ENCODE peak calls at places on chromosomes 5 and 9, in five cellular contexts. O is AG10803, L is endodermal cell, J is brain microvascular endothelial cell, H is BE2C. A is an unnamed sample.
A peak's percentile ranks its signal among the peaks of the same experiment; 100 is the strongest.

GRCh38 chr9:95874989-95875304 is 544 bp upstream of the ERCC6L2 start:
- DNase-seq in O (peak; percentile 49), L (peak; percentile 63), J (peak; percentile 44), H (peak; percentile 38), A (peak; percentile 39)

GRCh38 chr5:172782169-172783039 is 11.4 kb upstream of the DUSP1 start:
- DNase-seq in O (peak; percentile 47), L (no peak), J (no peak), H (no peak), A (no peak)

GRCh38 chr5:138352071-138352721 is at the start of gene KDM3B:
- DNase-seq in O (peak; percentile 80), L (peak; percentile 98), J (peak; percentile 69), H (peak; percentile 87), A (peak; percentile 95)

GRCh38 chr9:22144226-22144625 is 135.1 kb upstream of the CDKN2B start:
- DNase-seq in O (no peak), L (no peak), J (no peak), H (no peak), A (no peak)

GRCh38 chr9:132748450-132748849 is 78.2 kb downstream of the GTF3C4 start:
- DNase-seq in O (no peak), L (peak; percentile 48), J (peak; percentile 34), H (no peak), A (no peak)

GRCh38 chr9:115225459-115226116 is 107.6 kb upstream of the TNC start:
- DNase-seq in O (no peak), L (no peak), J (no peak), H (no peak), A (no peak)

GRCh38 chr5:159257629-159258283 is 5.3 kb upstream of the UBLCP1 start:
- DNase-seq in O (no peak), L (no peak), J (no peak), H (no peak), A (no peak)

GRCh38 chr5:76470978-76471377 is 67.9 kb downstream of the IQGAP2 start:
- DNase-seq in O (no peak), L (no peak), J (no peak), H (no peak), A (no peak)

GRCh38 chr9:92659601-92660000 is 10.3 kb downstream of the IPPK start:
- DNase-seq in O (no peak), L (no peak), J (no peak), H (no peak), A (no peak)

GRCh38 chr9:98861881-98862501 is 54.5 kb downstream of the GALNT12 start:
- DNase-seq in O (peak; percentile 99), L (no peak), J (peak; percentile 65), H (no peak), A (no peak)

GRCh38 chr9:6955251-6955921 is 197.6 kb downstream of the KDM4C start:
- DNase-seq in O (peak; percentile 44), L (no peak), J (peak; percentile 59), H (peak; percentile 79), A (no peak)

GRCh38 chr9:73176450-73176875 is 24.8 kb downstream of the ANXA1 start:
- DNase-seq in O (peak; percentile 74), L (no peak), J (no peak), H (no peak), A (no peak)

GRCh38 chr5:180718810-180719453 is 20.9 kb downstream of the OR2Y1 start:
- DNase-seq in O (peak; percentile 32), L (peak; percentile 72), J (peak; percentile 27), H (peak; percentile 11), A (no peak)

GRCh38 chr5:151213803-151214613 is 9.9 kb downstream of the CCDC69 start:
- DNase-seq in O (peak; percentile 23), L (peak; percentile 82), J (peak; percentile 7), H (no peak), A (no peak)

GRCh38 chr9:104872959-104873850 is 54.8 kb downstream of the ABCA1 start:
- DNase-seq in O (peak; percentile 95), L (no peak), J (peak; percentile 99), H (no peak), A (no peak)

GRCh38 chr5:40909233-40909632 is at the start of gene C7:
- DNase-seq in O (no peak), L (no peak), J (no peak), H (peak; percentile 33), A (no peak)

GRCh38 chr5:40904994-40905306 is 4.3 kb upstream of the C7 start:
- DNase-seq in O (no peak), L (no peak), J (no peak), H (no peak), A (no peak)

GRCh38 chr5:40906351-40906751 is 2.9 kb upstream of the C7 start:
- DNase-seq in O (no peak), L (no peak), J (no peak), H (no peak), A (no peak)

GRCh38 chr5:40909723-40910122 is 426 bp downstream of the C7 start:
- DNase-seq in O (no peak), L (no peak), J (no peak), H (no peak), A (no peak)

DNA sequence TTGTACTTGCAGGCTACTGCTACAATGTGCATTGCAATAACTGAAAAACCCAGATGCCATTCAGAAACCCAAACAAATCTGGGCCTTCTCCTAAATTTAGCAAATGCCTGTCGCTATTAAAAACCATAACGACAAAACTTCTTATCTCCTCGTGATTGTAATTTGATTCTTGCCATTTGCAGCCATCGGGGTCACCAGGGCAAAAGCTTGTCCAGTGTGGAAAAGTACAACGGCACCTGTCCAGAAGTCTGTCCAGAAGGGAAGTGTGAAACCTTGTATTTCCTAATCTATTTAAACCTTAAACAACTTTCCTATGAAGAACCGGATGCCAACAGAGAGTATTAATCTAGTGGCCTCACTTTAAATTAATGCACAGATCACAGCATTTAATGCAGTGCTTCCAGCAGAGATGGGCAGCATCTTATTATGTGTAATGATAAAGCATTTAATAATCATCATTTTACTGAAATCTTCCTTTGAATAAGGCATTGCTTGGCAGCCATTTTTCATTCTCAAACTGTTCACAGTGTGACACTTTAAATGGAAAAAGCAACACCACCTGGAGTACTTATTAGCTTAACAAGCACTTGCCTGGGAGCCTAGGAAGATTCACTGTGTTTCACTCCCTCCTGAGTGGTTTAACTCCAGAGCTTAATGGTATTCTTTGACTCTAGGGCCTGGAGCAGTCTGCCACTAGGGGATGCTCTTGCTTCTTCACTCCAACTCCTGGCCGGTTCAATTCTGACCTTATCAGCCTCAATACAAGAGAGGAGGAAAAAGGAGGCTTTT is 4.9 kb upstream of the C7 start:
- DNase-seq in O (peak; percentile 61), L (peak; percentile 91), J (peak; percentile 81), H (peak; percentile 74), A (peak; percentile 59)
- TF ChIP-seq CTCF in O (peak; percentile 98), L (peak; percentile 97), J (peak; percentile 100), H (peak; percentile 100), A (peak; percentile 79)

DNA sequence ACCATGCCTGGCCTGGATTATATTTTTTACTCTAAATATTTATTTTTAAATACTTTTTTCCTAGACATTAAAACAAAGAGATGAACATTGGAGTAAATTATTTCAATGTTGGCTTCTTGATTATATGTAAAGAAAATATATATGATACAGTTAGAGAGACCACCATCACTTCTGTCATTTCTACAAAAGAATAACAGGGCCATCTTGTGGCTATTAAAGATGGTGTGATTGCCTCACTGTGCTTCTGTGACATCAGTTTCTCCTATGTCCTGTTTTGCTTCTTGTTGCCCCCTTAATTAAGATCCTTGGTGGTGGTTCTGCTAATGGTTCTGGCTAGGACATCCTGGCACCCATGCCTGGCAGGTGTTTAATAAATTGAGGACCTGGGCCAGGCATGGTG is 32.9 kb downstream of the NDFIP1 start:
- DNase-seq in O (no peak), L (no peak), J (no peak), H (no peak), A (no peak)
- TF ChIP-seq CTCF in O (no peak), L (peak; percentile 38), J (no peak), H (peak; percentile 46), A (no peak)

DNA sequence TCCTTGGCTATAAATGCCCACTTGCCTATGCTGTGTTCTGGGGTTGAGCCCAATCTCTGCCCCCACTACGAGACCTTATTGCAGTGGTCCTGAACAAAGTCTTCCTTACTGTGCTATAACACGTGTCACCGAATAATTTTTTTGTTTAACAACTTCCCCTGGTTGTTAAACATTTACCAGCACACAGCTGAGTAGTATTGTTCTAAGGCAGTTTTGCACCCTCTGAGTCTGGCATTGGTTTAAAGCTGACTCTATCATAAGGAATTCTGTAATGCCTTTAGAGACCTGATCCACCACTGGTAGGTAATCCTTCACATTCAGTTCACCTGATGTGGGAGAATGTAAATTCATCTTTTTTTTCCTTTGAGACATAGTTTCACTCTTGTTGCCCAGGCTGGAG is 25.6 kb upstream of the ANKRD31 start:
- DNase-seq in O (no peak), L (no peak), J (no peak), H (no peak), A (no peak)
- TF ChIP-seq CTCF in O (no peak), L (no peak), J (no peak), H (no peak), A (no peak)

DNA sequence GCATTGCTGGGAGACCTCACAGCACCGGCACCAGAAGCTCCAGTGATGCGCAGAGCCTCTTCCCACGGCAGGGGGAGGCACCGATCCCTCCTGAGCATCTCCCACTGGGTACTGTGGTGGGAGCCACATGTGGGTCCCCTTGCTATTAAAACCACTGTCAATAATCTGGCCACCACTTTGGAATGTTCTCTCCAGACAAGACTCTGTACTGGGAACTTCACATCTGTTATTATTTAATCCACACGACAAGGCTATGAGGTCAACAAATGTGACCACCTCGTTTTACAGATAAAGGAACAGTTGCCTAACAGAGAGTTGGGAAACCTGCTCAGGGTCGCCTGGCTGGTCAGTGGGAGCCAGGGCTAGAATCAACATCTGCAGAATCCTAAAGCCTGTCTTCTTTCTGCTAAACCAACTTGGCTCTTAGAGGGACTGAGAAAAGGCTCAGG is 72.7 kb downstream of the EPB41L4B start:
- DNase-seq in O (peak; percentile 64), L (no peak), J (peak; percentile 12), H (peak; percentile 16), A (no peak)
- TF ChIP-seq CTCF in O (peak; percentile 34), L (peak; percentile 32), J (peak; percentile 46), H (peak; percentile 24), A (no peak)

GRCh38 chr5:98928802-98929122 is at the start of gene CHD1:
- DNase-seq in O (peak; percentile 98), L (peak; percentile 98), J (peak; percentile 89), H (peak; percentile 99), A (peak; percentile 92)

GRCh38 chr5:98929982-98930355 is 1.2 kb upstream of the CHD1 start:
- DNase-seq in O (no peak), L (peak; percentile 50), J (no peak), H (no peak), A (no peak)

GRCh38 chr5:98929123-98929981 is 545 bp upstream of the CHD1 start:
- DNase-seq in O (peak; percentile 98), L (peak; percentile 94), J (peak; percentile 98), H (peak; percentile 94), A (peak; percentile 85)

GRCh38 chr5:98927988-98928801 is 612 bp downstream of the CHD1 start:
- DNase-seq in O (peak; percentile 50), L (peak; percentile 87), J (peak; percentile 26), H (peak; percentile 86), A (peak; percentile 75)

GRCh38 chr5:98927242-98927987 is 1.4 kb downstream of the CHD1 start:
- DNase-seq in O (peak; percentile 56), L (peak; percentile 50), J (peak; percentile 56), H (peak; percentile 24), A (no peak)
- TF ChIP-seq CTCF in O (no peak), L (no peak), J (no peak), H (no peak), A (no peak)

GRCh38 chr5:68286612-68286912 is 71.0 kb downstream of the PIK3R1 start:
- DNase-seq in O (no peak), L (no peak), J (no peak), H (no peak), A (no peak)
- TF ChIP-seq CTCF in O (no peak), L (no peak), J (no peak), H (no peak), A (no peak)

GRCh38 chr5:129096382-129096991 is 1.9 kb downstream of the ISOC1 start:
- DNase-seq in O (no peak), L (peak; percentile 68), J (no peak), H (no peak), A (no peak)
- TF ChIP-seq CTCF in O (no peak), L (peak; percentile 60), J (no peak), H (peak; percentile 25), A (no peak)